ENCODE peak calls at places on chromosomes 7 and 10, in eight cellular contexts. U is OCI-LY7, V is DND-41, X is lung, D is psoas muscle, S is IMR-90, B is upper lobe of right lung, E is Panc1. Q is an unnamed sample.

GRCh38 chr7:24778543-24779282 is 21.4 kb upstream of the GSDME start:
- DNase-seq in U (peak), V (peak), X (peak), D (peak), S (peak), B (peak), E (no peak), Q (peak)

GRCh38 chr7:134886353-134887057 is 99.8 kb upstream of the AGBL3 start:
- DNase-seq in U (no peak), V (no peak), X (peak), D (peak), S (peak), B (no peak), E (no peak), Q (peak)

GRCh38 chr7:16989883-16990413 is 108.2 kb upstream of the AGR3 start:
- DNase-seq in U (no peak), V (no peak), X (peak), D (peak), S (peak), B (peak), E (peak), Q (peak)

GRCh38 chr10:130904676-130905075 is 406.8 kb downstream of the TCERG1L start:
- DNase-seq in U (no peak), V (no peak), X (no peak), D (no peak), S (no peak), B (no peak), E (no peak), Q (no peak)

GRCh38 chr7:140638311-140638791 is 2.3 kb downstream of the DENND2A start:
- DNase-seq in U (no peak), V (no peak), X (no peak), D (peak), S (peak), B (no peak), E (no peak), Q (peak)

GRCh38 chr7:123769371-123769770 is 20.6 kb upstream of the WASL start:
- DNase-seq in U (no peak), V (no peak), X (peak), D (peak), S (peak), B (no peak), E (peak), Q (peak)

GRCh38 chr10:80535671-80536360 is 1.9 kb upstream of the SH2D4B start:
- DNase-seq in U (peak), V (no peak), X (peak), D (peak), S (no peak), B (peak), E (no peak), Q (no peak)

GRCh38 chr10:78688945-78689935 is 379.5 kb upstream of the ZMIZ1 start:
- DNase-seq in U (no peak), V (no peak), X (no peak), D (peak), S (no peak), B (no peak), E (no peak), Q (no peak)

GRCh38 chr7:108004220-108005142 is 1.5 kb upstream of the LAMB1 start:
- DNase-seq in U (no peak), V (no peak), X (no peak), D (no peak), S (peak), B (no peak), E (no peak), Q (peak)

GRCh38 chr10:62980697-62981495 is 152.2 kb upstream of the NRBF2 start:
- DNase-seq in U (no peak), V (no peak), X (no peak), D (no peak), S (no peak), B (no peak), E (no peak), Q (peak)

GRCh38 chr7:55526770-55527169 is 45.5 kb downstream of the VOPP1 start:
- DNase-seq in U (peak), V (peak), X (no peak), D (no peak), S (no peak), B (no peak), E (no peak), Q (no peak)

GRCh38 chr7:107115762-107116540 is 52.9 kb upstream of the HBP1 start:
- DNase-seq in U (no peak), V (no peak), X (no peak), D (no peak), S (no peak), B (no peak), E (no peak), Q (no peak)

GRCh38 chr10:94412439-94412838 is 10.1 kb downstream of the TBC1D12 start:
- DNase-seq in U (no peak), V (no peak), X (no peak), D (no peak), S (peak), B (no peak), E (no peak), Q (peak)

GRCh38 chr7:135664046-135664589 is 1.8 kb downstream of the STMP1 start:
- DNase-seq in U (no peak), V (no peak), X (no peak), D (no peak), S (peak), B (no peak), E (no peak), Q (peak)

GRCh38 chr7:85773116-85773783 is 586.4 kb upstream of the SEMA3D start:
- DNase-seq in U (no peak), V (no peak), X (no peak), D (no peak), S (peak), B (no peak), E (no peak), Q (peak)

GRCh38 chr10:34801066-34801738 is 13.9 kb downstream of the PARD3 start:
- DNase-seq in U (no peak), V (no peak), X (no peak), D (no peak), S (no peak), B (no peak), E (no peak), Q (peak)

GRCh38 chr7:95905165-95905564 is 132.8 kb downstream of the DYNC1I1 start:
- DNase-seq in U (no peak), V (peak), X (no peak), D (no peak), S (no peak), B (no peak), E (no peak), Q (no peak)

GRCh38 chr10:76488602-76489001 is 1057.2 kb downstream of the LRMDA start:
- DNase-seq in U (no peak), V (no peak), X (no peak), D (no peak), S (no peak), B (no peak), E (no peak), Q (no peak)

GRCh38 chr10:89889610-89890009 is 188.2 kb downstream of the KIF20B start:
- DNase-seq in U (no peak), V (no peak), X (no peak), D (no peak), S (no peak), B (no peak), E (no peak), Q (no peak)

GRCh38 chr10:19416164-19416563 is 367.6 kb downstream of the MALRD1 start:
- DNase-seq in U (no peak), V (no peak), X (no peak), D (no peak), S (no peak), B (no peak), E (no peak), Q (no peak)

GRCh38 chr7:114818501-114818900 is 103.4 kb upstream of the MDFIC start:
- DNase-seq in U (no peak), V (no peak), X (no peak), D (no peak), S (peak), B (no peak), E (peak), Q (peak)

GRCh38 chr10:110481948-110482347 is 15.8 kb upstream of the DUSP5 start:
- DNase-seq in U (no peak), V (no peak), X (no peak), D (no peak), S (no peak), B (no peak), E (no peak), Q (no peak)

GRCh38 chr7:155357573-155358041 is 59.9 kb downstream of the INSIG1 start:
- DNase-seq in U (no peak), V (no peak), X (no peak), D (no peak), S (peak), B (peak), E (no peak), Q (peak)

DNA sequence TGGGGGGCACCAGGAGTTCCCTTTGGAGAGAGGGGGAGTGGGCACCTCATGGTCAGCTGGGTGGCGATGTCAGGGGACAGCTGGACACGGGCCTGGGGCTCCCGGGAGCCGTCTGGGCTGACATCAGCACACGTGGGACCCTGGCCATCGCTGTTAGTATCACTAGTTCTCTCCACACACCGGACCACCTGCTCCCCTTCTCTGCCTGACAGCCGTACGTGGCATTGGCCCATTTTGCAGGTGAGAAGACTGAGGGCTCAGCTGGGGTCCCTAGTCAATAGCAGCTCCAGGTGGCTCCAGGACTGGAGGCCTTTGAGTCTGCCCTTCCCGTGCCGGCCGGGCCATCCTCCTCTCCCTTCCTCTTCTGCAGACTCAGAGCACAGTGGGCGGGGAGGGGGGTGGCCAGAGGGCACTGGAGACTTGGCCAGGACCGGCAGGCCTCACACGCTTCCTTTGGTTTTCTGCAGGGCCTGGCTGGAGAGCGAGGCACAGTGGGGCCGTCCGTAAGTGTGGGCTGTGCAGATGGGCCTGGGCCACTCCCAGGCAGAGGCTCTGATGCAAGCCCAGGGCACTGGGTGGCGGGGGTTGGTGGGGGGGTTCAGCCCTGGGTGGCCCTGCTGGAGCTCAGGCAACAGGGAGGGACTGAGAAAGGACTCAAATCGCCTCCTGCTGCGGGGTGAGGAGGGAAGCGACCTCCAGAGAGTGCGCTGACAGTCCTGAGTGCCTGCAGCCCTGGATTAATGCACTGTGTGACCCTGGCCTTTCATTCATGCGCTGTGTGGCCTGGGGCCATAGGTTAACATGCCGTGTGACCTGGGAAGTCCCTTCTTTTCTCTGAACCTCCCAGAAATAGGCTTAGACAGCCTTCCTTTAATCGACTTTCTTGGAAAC is 78.2 kb downstream of the MYL10 start:
- DNase-seq in U (no peak), V (no peak), X (no peak), D (no peak), S (no peak), B (peak), E (no peak), Q (peak)
- H3K4me3 ChIP-seq in U (no peak), V (no peak), X (no peak), D (no peak), S (no peak), B (no peak), E (no peak), Q (no peak)

DNA sequence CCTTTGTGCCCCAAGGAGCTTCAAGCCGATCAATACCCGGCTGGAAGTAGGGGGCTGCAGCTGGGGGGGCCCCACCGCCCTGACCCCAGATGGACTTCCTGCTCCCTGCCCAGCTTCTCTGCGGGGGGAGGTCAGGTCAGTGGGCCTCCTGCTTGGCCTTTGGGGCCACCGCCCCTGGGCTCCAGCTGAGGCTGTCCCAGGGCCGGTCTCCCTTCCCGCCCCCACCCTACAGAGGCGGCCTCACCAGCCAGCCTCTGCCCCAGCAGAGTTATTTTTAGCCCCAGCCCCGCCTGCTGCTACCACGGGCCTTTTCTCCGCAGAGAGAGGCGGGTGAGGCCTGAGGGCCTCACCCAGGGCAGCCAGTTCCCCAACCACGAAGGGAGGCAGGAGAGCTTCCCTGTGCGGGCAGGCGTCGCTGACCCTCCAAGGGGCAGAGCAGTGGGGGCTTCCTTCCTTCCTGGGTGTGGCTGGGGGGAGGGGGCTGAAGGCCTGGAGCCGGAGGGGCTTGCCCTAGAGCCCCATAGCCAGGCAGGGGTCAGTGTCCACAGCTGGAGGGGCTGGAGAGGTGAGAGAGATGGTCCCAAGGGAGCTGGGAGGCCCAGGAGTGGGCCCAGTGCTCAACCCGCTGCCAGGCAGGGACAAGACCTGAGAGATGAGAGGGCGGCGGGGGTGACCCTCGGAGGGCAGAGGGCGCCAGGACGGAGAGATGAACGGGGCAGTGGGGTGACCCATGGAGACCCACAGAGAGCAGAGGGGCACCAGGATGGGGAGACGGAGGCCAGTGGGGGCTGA is 24.6 kb downstream of the PWWP2B start:
- DNase-seq in U (peak), V (no peak), X (peak), D (peak), S (peak), B (peak), E (no peak), Q (no peak)
- H3K4me3 ChIP-seq in U (peak), V (no peak), X (no peak), D (peak), S (no peak), B (no peak), E (no peak), Q (no peak)

GRCh38 chr7:65827366-65827765 is 45.5 kb upstream of the VKORC1L1 start:
- DNase-seq in U (no peak), V (no peak), X (no peak), D (no peak), S (peak), B (no peak), E (no peak), Q (peak)

DNA sequence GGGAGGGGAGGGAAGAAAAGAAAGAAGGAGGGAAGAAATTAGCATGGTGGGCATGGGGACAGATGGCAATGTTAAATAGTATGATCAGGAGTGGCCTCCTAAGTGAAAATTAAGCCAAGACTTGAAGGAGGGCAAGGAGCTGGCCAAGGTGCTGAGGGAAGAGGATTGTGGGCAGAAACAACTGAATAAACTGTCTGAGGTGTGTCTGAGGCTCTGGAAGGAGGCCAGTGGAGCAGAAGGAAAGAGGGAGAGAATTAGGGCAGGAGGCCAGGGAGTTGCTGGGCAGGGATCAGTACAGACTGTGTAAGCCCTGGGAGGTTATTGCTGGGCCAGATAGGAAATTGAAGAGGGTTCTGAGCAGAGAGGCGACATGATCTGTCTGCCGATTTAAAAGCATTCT is 40.6 kb upstream of the VKORC1L1 start:
- DNase-seq in U (no peak), V (peak), X (no peak), D (no peak), S (peak), B (no peak), E (no peak), Q (peak)
- H3K4me3 ChIP-seq in U (no peak), V (no peak), X (no peak), D (no peak), S (no peak), B (no peak), E (no peak), Q (no peak)

GRCh38 chr7:81769891-81770818 is at the start of gene HGF:
- DNase-seq in U (no peak), V (no peak), X (peak), D (peak), S (peak), B (no peak), E (no peak), Q (peak)
- H3K4me3 ChIP-seq in U (no peak), V (no peak), X (peak), D (peak), S (peak), B (peak), E (no peak), Q (peak)

GRCh38 chr10:26728957-26729356 is 31.5 kb downstream of the PDSS1 start:
- DNase-seq in U (no peak), V (no peak), X (peak), D (no peak), S (no peak), B (no peak), E (no peak), Q (no peak)
- H3K4me3 ChIP-seq in U (no peak), V (no peak), X (no peak), D (no peak), S (no peak), B (no peak), E (no peak), Q (no peak)

Q was measured in fibroblast of mammary gland.